ENCODE peak calls at places on chromosomes 1 and 21, in six cellular contexts. T is brain microvascular endothelial cell; Q is CD8-positive, alpha-beta T cell; N is pancreas; M is suprapubic skin; G is omental fat pad. I is an unnamed sample.

GRCh38 chr1:201356236-201356635 is 21.2 kb downstream of the TNNT2 start:
- DNase-seq in M (peak), N (peak), Q (no peak), T (no peak), G (no peak), I (no peak)

GRCh38 chr1:6347641-6348487 is 45.7 kb downstream of the ACOT7 start:
- DNase-seq in G (no peak), T (no peak), Q (peak), N (peak), M (no peak), I (no peak)

GRCh38 chr1:226975909-226976670 is 36.0 kb downstream of the COQ8A start:
- DNase-seq in G (peak), Q (no peak), N (no peak), M (no peak), T (no peak), I (no peak)

GRCh38 chr1:30521261-30521865 is 202.0 kb downstream of the MATN1 start:
- DNase-seq in M (peak), T (no peak), G (no peak), Q (no peak), N (peak), I (no peak)

GRCh38 chr1:210747112-210747511 is 386.8 kb downstream of the KCNH1 start:
- DNase-seq in N (no peak), M (no peak), T (no peak), G (no peak), Q (no peak), I (no peak)

GRCh38 chr1:114093624-114094302 is 59.9 kb downstream of the SYT6 start:
- DNase-seq in M (no peak), T (peak), N (no peak), Q (no peak), G (no peak), I (no peak)

GRCh38 chr1:12302798-12303447 is 73.1 kb downstream of the VPS13D start:
- DNase-seq in Q (no peak), M (no peak), T (no peak), N (no peak), G (no peak), I (no peak)

GRCh38 chr1:116112388-116113140 is 1.4 kb downstream of the MAB21L3 start:
- DNase-seq in T (no peak), G (no peak), N (no peak), M (no peak), Q (no peak), I (no peak)

GRCh38 chr1:92503926-92504750 is 17.4 kb upstream of the GFI1 start:
- DNase-seq in G (no peak), N (no peak), Q (no peak), T (no peak), M (no peak), I (no peak)

GRCh38 chr1:36750706-36751105 is 268.0 kb upstream of the CSF3R start:
- DNase-seq in M (no peak), G (no peak), T (no peak), Q (no peak), N (no peak), I (no peak)

GRCh38 chr1:178060789-178061556 is 32.9 kb upstream of the RASAL2 start:
- DNase-seq in G (no peak), N (no peak), Q (no peak), T (peak), M (no peak), I (no peak)

GRCh38 chr1:113659010-113659409 is 100.3 kb downstream of the PHTF1 start:
- DNase-seq in T (no peak), N (no peak), Q (no peak), M (no peak), G (no peak), I (no peak)

GRCh38 chr1:160101717-160102522 is 3.5 kb upstream of the IGSF8 start:
- DNase-seq in M (no peak), Q (no peak), N (no peak), T (no peak), G (no peak), I (no peak)

GRCh38 chr21:38679531-38679930 is 126.2 kb upstream of the ETS2 start:
- DNase-seq in G (no peak), T (peak), Q (no peak), M (no peak), N (no peak), I (no peak)

GRCh38 chr1:65189716-65190115 is 41.7 kb downstream of the AK4 start:
- DNase-seq in N (no peak), Q (no peak), T (no peak), G (no peak), M (no peak), I (no peak)

GRCh38 chr1:23588749-23589505 is 29.6 kb upstream of the ID3 start:
- DNase-seq in G (no peak), Q (no peak), T (no peak), M (no peak), N (no peak), I (no peak)

GRCh38 chr21:21046063-21046462 is 47.9 kb downstream of the NCAM2 start:
- DNase-seq in Q (no peak), M (no peak), G (no peak), N (no peak), T (no peak), I (no peak)

GRCh38 chr1:65581120-65581519 is 160.7 kb downstream of the LEPR start:
- DNase-seq in T (no peak), G (no peak), N (no peak), Q (no peak), M (no peak), I (no peak)

GRCh38 chr1:235095938-235096562 is 32.6 kb downstream of the TOMM20 start:
- DNase-seq in M (no peak), Q (no peak), G (no peak), N (no peak), T (no peak), I (no peak)

GRCh38 chr1:235093685-235094592 is 34.7 kb downstream of the TOMM20 start:
- DNase-seq in M (no peak), T (peak), G (peak), Q (peak), N (peak), I (peak)

GRCh38 chr1:235090406-235091069 is 38.1 kb downstream of the TOMM20 start:
- DNase-seq in T (no peak), N (no peak), M (peak), G (no peak), Q (no peak), I (no peak)

GRCh38 chr1:235088907-235089306 is 39.7 kb downstream of the TOMM20 start:
- DNase-seq in N (no peak), M (peak), Q (no peak), G (no peak), T (no peak), I (no peak)

GRCh38 chr1:235093013-235093618 is 35.5 kb downstream of the TOMM20 start:
- DNase-seq in M (no peak), T (peak), Q (no peak), N (no peak), G (no peak), I (no peak)
- TF ChIP-seq CTCF in M (no peak), T (peak), Q (no peak), N (no peak), G (no peak), I (peak)

DNA sequence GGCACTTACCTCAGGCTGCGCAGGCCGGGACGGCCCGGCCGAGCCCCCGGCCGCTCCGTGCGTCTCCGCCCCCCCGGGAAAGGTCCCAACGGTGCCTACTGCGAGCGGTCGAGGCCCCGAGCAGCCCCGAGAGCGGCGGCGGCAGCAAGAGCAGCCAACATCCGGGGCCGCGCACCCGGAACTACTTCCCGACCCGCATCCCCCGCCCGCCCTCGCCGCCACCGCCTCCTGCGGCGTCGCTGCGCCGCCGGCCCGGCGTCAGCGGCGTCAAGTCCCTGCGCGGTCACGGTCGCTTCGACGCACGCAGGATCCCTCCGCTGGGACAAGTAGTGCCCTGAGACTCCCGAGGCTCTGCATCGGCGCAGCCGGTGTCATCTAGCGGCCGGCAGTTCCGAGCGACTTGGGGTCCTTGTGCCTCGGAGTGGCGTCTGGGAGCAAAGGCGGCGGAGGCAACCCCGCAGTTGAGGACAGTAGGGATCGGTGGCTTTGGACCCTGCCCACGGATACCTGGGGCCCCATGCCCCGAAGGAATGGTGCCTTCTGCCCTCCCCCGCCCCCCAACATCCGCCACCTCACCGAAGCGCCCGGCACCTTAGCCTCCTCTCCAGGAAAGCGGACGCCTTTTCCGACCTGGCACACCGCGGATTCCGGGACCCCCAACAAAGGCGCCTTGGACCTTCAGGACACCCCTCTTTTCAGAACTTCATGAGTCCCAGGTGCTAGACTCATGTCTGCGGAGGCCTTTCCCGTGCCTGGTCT is at the start of gene FOXJ3:
- DNase-seq in M (peak), G (peak), N (peak), T (peak), Q (peak), I (peak)
- TF ChIP-seq CTCF in M (no peak), G (no peak), N (no peak), T (no peak), Q (no peak), I (no peak)

DNA sequence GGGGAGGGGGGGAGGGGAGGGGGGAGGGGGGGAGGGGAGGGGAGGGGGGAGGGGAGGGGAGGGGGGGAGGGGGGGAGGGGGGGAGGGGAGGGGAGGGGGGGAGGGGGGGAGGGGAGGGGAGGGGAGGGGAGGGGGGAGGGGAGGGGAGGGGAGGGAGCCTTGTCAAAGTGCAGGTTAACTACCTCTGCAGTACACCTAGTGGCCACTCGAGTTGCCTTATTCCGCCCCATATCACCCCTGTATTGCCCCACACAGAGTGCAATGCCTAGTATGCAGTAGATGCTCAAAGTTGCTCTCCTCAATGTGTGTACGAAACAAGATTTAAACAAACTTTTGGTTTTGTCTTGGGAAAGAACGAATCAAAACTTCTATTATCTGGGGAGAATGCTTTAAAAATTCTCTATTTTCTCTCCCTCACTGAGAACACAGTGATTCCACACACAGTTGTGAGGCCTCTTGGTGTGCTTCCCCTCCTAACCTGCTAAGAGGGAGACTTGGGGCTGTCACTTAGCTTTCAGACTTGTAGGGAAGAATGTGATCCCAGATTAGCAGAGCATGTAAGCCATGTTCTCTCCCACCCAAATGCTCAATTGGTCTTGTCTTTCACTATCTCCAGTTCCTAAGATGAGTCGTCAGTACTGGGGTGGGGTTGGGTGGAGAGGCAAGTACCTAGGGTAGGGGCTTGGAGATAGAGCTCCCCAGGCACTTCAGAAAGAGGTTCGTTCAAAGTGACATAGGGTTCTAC is 79.7 kb upstream of the MAP10 start:
- DNase-seq in T (no peak), M (no peak), G (no peak), Q (no peak), N (no peak), I (no peak)
- TF ChIP-seq CTCF in T (no peak), M (no peak), G (no peak), Q (no peak), N (no peak), I (no peak)

GRCh38 chr1:20052386-20052785 is 17.6 kb upstream of the PLA2G5 start:
- DNase-seq in T (no peak), Q (no peak), M (no peak), G (no peak), N (no peak), I (no peak)

GRCh38 chr1:20058531-20058930 is 11.5 kb upstream of the PLA2G5 start:
- DNase-seq in T (peak), G (no peak), Q (no peak), N (no peak), M (no peak), I (no peak)

GRCh38 chr1:20061866-20062265 is 8.1 kb upstream of the PLA2G5 start:
- DNase-seq in M (no peak), Q (no peak), T (no peak), N (no peak), G (no peak), I (no peak)

GRCh38 chr1:20059847-20060246 is 10.1 kb upstream of the PLA2G5 start:
- DNase-seq in G (no peak), T (no peak), N (no peak), Q (no peak), M (no peak), I (no peak)

GRCh38 chr1:20057886-20058420 is 12.0 kb upstream of the PLA2G5 start:
- DNase-seq in M (no peak), G (no peak), Q (no peak), N (no peak), T (no peak), I (no peak)
- TF ChIP-seq CTCF in M (no peak), G (no peak), Q (no peak), N (no peak), T (no peak), I (no peak)

GRCh38 chr1:172399369-172400072 is 21.0 kb upstream of the C1orf105 start:
- DNase-seq in G (no peak), N (no peak), T (peak), Q (no peak), M (peak), I (no peak)
- TF ChIP-seq CTCF in G (peak), N (peak), T (peak), Q (peak), M (peak), I (peak)

GRCh38 chr21:18251065-18251464 is 6.4 kb downstream of the CHODL start:
- DNase-seq in Q (no peak), G (no peak), N (no peak), T (no peak), M (no peak), I (no peak)

GRCh38 chr21:18253252-18253651 is 8.6 kb downstream of the CHODL start:
- DNase-seq in G (no peak), N (no peak), Q (no peak), T (no peak), M (no peak), I (no peak)

GRCh38 chr21:18252686-18253085 is 8.1 kb downstream of the CHODL start:
- DNase-seq in T (no peak), Q (no peak), M (no peak), G (no peak), N (no peak), I (no peak)

GRCh38 chr21:18248171-18248570 is 3.5 kb downstream of the CHODL start:
- DNase-seq in M (no peak), T (no peak), Q (no peak), N (no peak), G (no peak), I (no peak)

DNA sequence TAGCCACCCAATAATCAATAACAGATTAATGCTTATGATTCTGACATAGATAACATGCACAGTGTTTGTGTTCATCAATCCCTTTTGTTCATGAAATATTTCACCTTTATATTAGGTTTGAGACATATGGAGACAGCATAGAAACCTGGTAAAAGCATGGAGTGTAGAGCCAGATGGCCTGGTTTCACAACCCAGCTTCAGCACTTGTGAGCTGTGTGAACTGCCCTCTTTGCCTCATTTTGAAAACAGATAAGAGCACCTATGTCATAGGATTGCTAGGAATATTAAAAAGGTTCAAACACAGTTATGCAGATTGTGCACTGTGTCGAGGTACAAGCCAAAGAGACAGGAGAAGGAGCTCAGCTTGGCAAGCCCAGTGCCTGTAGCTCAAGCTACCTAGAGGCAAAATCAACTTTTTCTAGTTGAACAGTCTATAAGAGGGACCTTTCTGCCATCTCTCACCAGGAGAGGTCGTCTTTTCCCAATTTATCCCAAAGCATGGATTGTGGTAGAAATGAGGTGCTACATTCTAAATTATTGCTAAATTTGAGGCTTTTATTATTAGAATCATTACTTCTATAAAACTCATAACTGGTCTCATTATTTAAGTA is 5.0 kb downstream of the CHODL start:
- DNase-seq in G (no peak), Q (no peak), M (no peak), N (no peak), T (no peak), I (no peak)
- TF ChIP-seq CTCF in G (no peak), Q (no peak), M (no peak), N (no peak), T (no peak), I (no peak)

GRCh38 chr1:231045318-231045717 is 5.3 kb upstream of the FAM89A start:
- DNase-seq in T (no peak), M (no peak), Q (no peak), N (no peak), G (no peak), I (no peak)
- TF ChIP-seq CTCF in T (no peak), M (no peak), Q (no peak), N (no peak), G (no peak), I (no peak)

GRCh38 chr1:89633745-89634625 is 1.1 kb downstream of the LRRC8C start:
- DNase-seq in N (no peak), M (no peak), Q (no peak), G (no peak), T (no peak), I (no peak)

GRCh38 chr1:89630046-89630445 is 2.9 kb upstream of the LRRC8C start:
- DNase-seq in M (no peak), Q (no peak), G (no peak), N (no peak), T (no peak), I (no peak)

GRCh38 chr1:89633103-89633744 is at the start of gene LRRC8C:
- DNase-seq in T (peak), Q (peak), N (peak), M (peak), G (no peak), I (no peak)

GRCh38 chr1:89631756-89632155 is 1.2 kb upstream of the LRRC8C start:
- DNase-seq in Q (no peak), G (no peak), N (no peak), M (no peak), T (no peak), I (no peak)

GRCh38 chr1:89632213-89633102 is 462 bp upstream of the LRRC8C start:
- DNase-seq in T (peak), G (peak), Q (peak), N (peak), M (peak), I (peak)
- TF ChIP-seq CTCF in T (no peak), G (peak), Q (peak), N (no peak), M (peak), I (peak)

DNA sequence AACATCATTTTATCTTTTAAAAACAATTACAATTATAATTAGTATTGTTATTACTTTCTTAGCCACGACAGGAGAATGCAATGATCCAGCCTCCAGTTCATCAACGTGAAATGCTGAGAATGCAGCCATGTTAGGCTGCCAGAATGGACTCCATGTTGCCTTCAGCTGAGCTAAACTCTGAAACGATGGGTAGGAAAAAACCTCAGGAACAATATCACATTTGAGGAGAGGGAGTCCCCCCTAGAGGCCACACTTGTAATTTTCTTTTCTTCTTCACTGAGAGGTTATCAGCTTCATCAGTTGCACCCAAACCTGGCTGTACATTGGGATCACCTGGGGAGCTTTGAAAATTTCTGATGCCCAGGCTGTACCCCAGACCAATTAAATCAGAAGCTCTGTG is 34.6 kb upstream of the DNAH14 start:
- DNase-seq in Q (no peak), M (no peak), T (no peak), N (no peak), G (no peak), I (no peak)
- TF ChIP-seq CTCF in Q (no peak), M (no peak), T (peak), N (no peak), G (no peak), I (peak)

DNA sequence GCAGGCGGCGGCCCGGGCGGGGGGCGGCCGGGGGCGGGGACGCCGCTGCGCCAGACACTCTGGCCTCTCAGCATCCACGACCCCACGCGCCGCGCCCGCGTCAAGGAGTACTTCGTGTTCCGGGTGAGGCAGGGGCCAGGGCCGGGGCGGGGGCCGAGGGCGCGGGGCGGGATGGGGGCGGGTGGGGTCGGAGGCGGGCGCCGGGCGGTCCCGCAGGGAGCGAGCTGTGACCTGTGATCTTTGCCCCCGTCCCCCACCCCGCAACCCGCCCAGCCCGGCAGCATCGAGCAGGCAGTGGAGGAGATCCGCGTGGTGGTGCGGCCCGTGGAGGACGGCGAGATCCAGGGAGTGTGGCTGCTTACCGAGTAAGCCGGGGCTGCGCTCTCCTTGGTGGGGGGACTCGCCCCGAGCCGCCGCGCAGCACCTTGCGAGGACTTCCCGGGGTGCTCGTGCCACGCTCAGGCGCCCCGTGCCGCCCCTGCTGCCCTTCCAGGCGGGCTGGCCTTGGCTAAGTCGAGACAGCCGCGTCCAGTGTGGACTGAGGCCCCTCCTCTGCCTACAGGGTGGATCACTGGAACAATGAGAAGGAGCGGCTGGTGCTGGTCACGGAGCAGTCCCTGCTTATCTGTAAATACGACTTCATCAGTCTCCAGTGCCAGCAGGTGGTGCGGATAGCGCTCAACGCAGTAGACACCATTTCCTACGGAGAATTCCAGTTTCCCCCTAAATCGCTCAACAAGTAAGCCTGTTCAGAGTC is 514 bp downstream of the TPRG1L start:
- DNase-seq in N (peak), G (no peak), Q (no peak), T (peak), M (no peak), I (no peak)
- TF ChIP-seq CTCF in N (no peak), G (no peak), Q (no peak), T (no peak), M (no peak), I (no peak)